ENCODE peak calls at places on chromosomes 2 and 18, in nine cellular contexts. P is activated CD8-positive, alpha-beta memory T cell treated with anti-CD3 and anti-CD28 coated beads for 24 hours; R is Caki2; A is CD4-positive, alpha-beta T cell; Z is GOT3; K is SJSA1; Q is EL; G is GM12865; S is cerebellar cortex. F is an unnamed sample.

GRCh38 chr18:22558945-22559385 is 141.2 kb upstream of the CTAGE1 start:
- DNase-seq in P (no peak), R (peak), A (no peak), Z (no peak), K (peak), Q (peak), G (no peak), S (no peak), F (no peak)

GRCh38 chr2:28618221-28619141 is 122.6 kb downstream of the PLB1 start:
- DNase-seq in P (no peak), R (no peak), A (no peak), Z (no peak), K (no peak), Q (no peak), G (no peak), S (no peak), F (no peak)

GRCh38 chr2:88671786-88672427 is 19.6 kb upstream of the RPIA start:
- DNase-seq in P (peak), R (peak), A (no peak), Z (no peak), K (no peak), Q (peak), G (peak), S (peak), F (peak)

GRCh38 chr2:211860224-211860623 is 678.4 kb downstream of the ERBB4 start:
- DNase-seq in P (no peak), R (no peak), A (no peak), Z (no peak), K (no peak), Q (no peak), G (no peak), S (no peak), F (peak)

GRCh38 chr2:237048595-237048994 is 37.1 kb upstream of the COPS8 start:
- DNase-seq in P (no peak), R (no peak), A (no peak), Z (no peak), K (no peak), Q (no peak), G (no peak), S (no peak), F (no peak)

GRCh38 chr2:223414646-223415045 is 187.5 kb downstream of the SCG2 start:
- DNase-seq in P (no peak), R (no peak), A (no peak), Z (no peak), K (no peak), Q (peak), G (no peak), S (no peak), F (peak)

GRCh38 chr2:223697316-223697875 is 95.2 kb upstream of the SCG2 start:
- DNase-seq in P (no peak), R (no peak), A (no peak), Z (no peak), K (no peak), Q (no peak), G (no peak), S (no peak), F (no peak)

GRCh38 chr2:76307495-76307894 is 596.8 kb upstream of the GCFC2 start:
- DNase-seq in P (no peak), R (no peak), A (no peak), Z (no peak), K (no peak), Q (no peak), G (no peak), S (no peak), F (no peak)

GRCh38 chr2:104434363-104434792 is 419.5 kb upstream of the POU3F3 start:
- DNase-seq in P (no peak), R (peak), A (no peak), Z (no peak), K (no peak), Q (no peak), G (peak), S (no peak), F (no peak)